ENCODE peak calls at places on chromosomes 6 and 20, in five cellular contexts. T is NCI-H1105 treated with DMSO at 0.1 percent for 48 hours, O is AG09319, W is cardiac fibroblast, Q is NCI-H1417. I is an unnamed sample.

GRCh38 chr20:43665466-43666176 is 1.3 kb upstream of the MYBL2 start:
- DNase-seq in W (no peak), Q (no peak), T (no peak), O (no peak), I (no peak)

GRCh38 chr6:91812596-91813274 is 1225.9 kb upstream of the MAP3K7 start:
- DNase-seq in O (no peak), Q (no peak), T (no peak), W (no peak), I (no peak)

GRCh38 chr20:10250902-10251301 is 32.3 kb downstream of the SNAP25 start:
- DNase-seq in W (no peak), Q (peak), O (no peak), T (no peak), I (no peak)

GRCh38 chr6:81792826-81793225 is 40.3 kb upstream of the TENT5A start:
- DNase-seq in Q (no peak), O (no peak), T (peak), W (no peak), I (no peak)

GRCh38 chr6:22451960-22452359 is 117.4 kb upstream of the HDGFL1 start:
- DNase-seq in Q (no peak), T (no peak), W (no peak), O (no peak), I (no peak)

GRCh38 chr20:46129955-46130481 is 11.9 kb downstream of the CD40 start:
- DNase-seq in T (peak), Q (peak), O (no peak), W (no peak), I (no peak)

GRCh38 chr6:106574729-106575458 is 54.4 kb downstream of the RTN4IP1 start:
- DNase-seq in Q (no peak), T (no peak), W (peak), O (peak), I (no peak)

GRCh38 chr20:8721098-8721497 is 347.8 kb upstream of the PLCB4 start:
- DNase-seq in T (peak), Q (peak), O (peak), W (peak), I (peak)

GRCh38 chr20:35615667-35616464 is at the start of gene SPAG4:
- DNase-seq in T (peak), Q (peak), W (peak), O (peak), I (peak)

GRCh38 chr20:14717124-14718004 is 380.0 kb upstream of the FLRT3 start:
- DNase-seq in Q (no peak), W (no peak), T (no peak), O (no peak), I (no peak)

GRCh38 chr6:52511572-52512151 is 65.2 kb downstream of the TRAM2 start:
- DNase-seq in W (no peak), O (no peak), T (no peak), Q (no peak), I (no peak)

GRCh38 chr6:452301-453067 is 60.9 kb downstream of the IRF4 start:
- DNase-seq in O (no peak), T (no peak), Q (no peak), W (no peak), I (no peak)

GRCh38 chr6:22737331-22737730 is 168.0 kb downstream of the HDGFL1 start:
- DNase-seq in W (peak), O (no peak), Q (peak), T (no peak), I (no peak)

GRCh38 chr20:56630086-56630493 is 984 bp downstream of the TFAP2C start:
- DNase-seq in O (peak), W (peak), T (peak), Q (peak), I (no peak)

I was measured in immature natural killer cell.